ENCODE peak calls at places on chromosomes 5 and 9, in eight cellular contexts. C, G, B, A, R, F, U and Q are unnamed samples.

GRCh38 chr9:75866273-75866871 is 24.1 kb upstream of the PCSK5 start:
- DNase-seq in F (no peak), R (no peak), G (no peak), B (peak; percentile 24), A (no peak), C (peak; percentile 41), U (peak; percentile 2), Q (no peak)

GRCh38 chr5:66891184-66891925 is 295.2 kb downstream of the MAST4 start:
- DNase-seq in B (no peak), C (no peak), F (no peak), U (no peak), G (no peak), A (peak; percentile 58), R (no peak), Q (no peak)

GRCh38 chr9:15299374-15299939 is 7.6 kb downstream of the TTC39B start:
- DNase-seq in C (peak; percentile 70), G (peak; percentile 43), A (no peak), R (peak; percentile 28), F (peak; percentile 55), B (no peak), U (no peak), Q (no peak)

GRCh38 chr9:73020877-73021276 is 68.0 kb upstream of the ALDH1A1 start:
- DNase-seq in B (no peak), F (no peak), G (no peak), U (no peak), A (no peak), C (no peak), R (no peak), Q (no peak)

GRCh38 chr9:128159073-128159783 is 837 bp upstream of the BBLN start:
- DNase-seq in R (no peak), A (no peak), U (peak; percentile 49), G (peak; percentile 61), F (peak; percentile 9), B (no peak), C (peak; percentile 18), Q (no peak)

GRCh38 chr5:31445041-31445600 is 86.8 kb downstream of the DROSHA start:
- DNase-seq in U (no peak), B (no peak), F (no peak), C (no peak), R (no peak), A (no peak), G (no peak), Q (no peak)

GRCh38 chr9:127903557-127904475 is 4.4 kb upstream of the ST6GALNAC6 start:
- DNase-seq in F (peak; percentile 87), C (peak; percentile 69), B (no peak), A (peak; percentile 95), U (no peak), G (peak; percentile 61), R (peak; percentile 31), Q (no peak)

GRCh38 chr5:1036504-1037122 is 28.0 kb downstream of the NKD2 start:
- DNase-seq in U (no peak), C (no peak), B (no peak), G (no peak), F (no peak), A (no peak), R (no peak), Q (no peak)

GRCh38 chr9:125399666-125400065 is 138.0 kb downstream of the GAPVD1 start:
- DNase-seq in F (no peak), B (no peak), R (no peak), C (no peak), A (no peak), U (no peak), G (no peak), Q (no peak)

GRCh38 chr5:2272039-2272438 is 389.3 kb upstream of the IRX4 start:
- DNase-seq in R (no peak), U (no peak), C (no peak), A (no peak), G (no peak), B (no peak), F (no peak), Q (no peak)

GRCh38 chr9:14661421-14662059 is 31.7 kb downstream of the ZDHHC21 start:
- DNase-seq in A (no peak), F (no peak), G (no peak), R (no peak), U (no peak), B (peak; percentile 33), C (no peak), Q (no peak)

GRCh38 chr5:124920909-124921666 is 174.6 kb upstream of the ZNF608 start:
- DNase-seq in C (no peak), B (no peak), G (no peak), R (no peak), A (no peak), F (no peak), U (no peak), Q (no peak)

GRCh38 chr9:114417511-114417910 is 29.7 kb upstream of the AKNA start:
- DNase-seq in R (no peak), U (no peak), A (no peak), F (no peak), C (no peak), G (no peak), B (peak; percentile 68), Q (no peak)

GRCh38 chr5:134249469-134250379 is 23.9 kb upstream of the PPP2CA start:
- DNase-seq in U (no peak), C (no peak), B (peak; percentile 17), F (no peak), A (no peak), R (no peak), G (no peak), Q (no peak)

GRCh38 chr5:10563132-10563939 is 534 bp upstream of the ANKRD33B start:
- DNase-seq in R (no peak), U (no peak), G (peak; percentile 60), C (peak; percentile 15), A (peak; percentile 39), B (peak; percentile 25), F (peak; percentile 52), Q (no peak)

GRCh38 chr5:9365501-9365900 is 180.4 kb downstream of the SEMA5A start:
- DNase-seq in C (no peak), A (no peak), U (peak; percentile 44), R (no peak), G (no peak), F (no peak), B (no peak), Q (no peak)

GRCh38 chr5:78751872-78752271 is 103.3 kb upstream of the LHFPL2 start:
- DNase-seq in B (peak; percentile 61), C (no peak), U (no peak), R (no peak), F (no peak), G (no peak), A (no peak), Q (no peak)

GRCh38 chr5:170945275-170945674 is 83.5 kb downstream of the RANBP17 start:
- DNase-seq in B (no peak), C (no peak), F (no peak), A (no peak), U (no peak), R (no peak), G (no peak), Q (no peak)

GRCh38 chr9:99489043-99489378 is 266.9 kb downstream of the SEC61B start:
- DNase-seq in G (no peak), R (no peak), F (no peak), C (no peak), B (peak; percentile 65), A (no peak), U (no peak), Q (no peak)

GRCh38 chr9:20526500-20527319 is 95.6 kb downstream of the MLLT3 start:
- DNase-seq in R (no peak), U (no peak), B (peak; percentile 73), G (no peak), A (no peak), F (no peak), C (no peak), Q (no peak)

GRCh38 chr5:4882186-4882585 is 257.9 kb upstream of the ADAMTS16 start:
- DNase-seq in F (no peak), G (no peak), B (no peak), A (no peak), C (no peak), U (no peak), R (no peak), Q (no peak)

GRCh38 chr5:23314827-23315226 is 192.6 kb upstream of the PRDM9 start:
- DNase-seq in B (peak; percentile 90), F (no peak), U (no peak), R (no peak), A (no peak), C (no peak), G (no peak), Q (no peak)

GRCh38 chr9:137881591-137882505 is 4.3 kb downstream of the CACNA1B start:
- DNase-seq in U (no peak), G (no peak), B (no peak), C (no peak), A (no peak), F (no peak), R (no peak), Q (no peak)

GRCh38 chr5:179786861-179787260 is 6.9 kb upstream of the LTC4S start:
- DNase-seq in U (no peak), A (no peak), G (no peak), C (no peak), R (no peak), F (no peak), B (no peak), Q (no peak)

GRCh38 chr9:112552229-112553050 is 65.8 kb downstream of the KIAA1958 start:
- DNase-seq in G (no peak), A (no peak), B (no peak), F (no peak), C (no peak), U (no peak), R (no peak), Q (no peak)

GRCh38 chr5:54390015-54390414 is 65.5 kb upstream of the HSPB3 start:
- DNase-seq in A (peak; percentile 59), F (no peak), B (peak; percentile 80), U (peak; percentile 87), R (no peak), G (no peak), C (no peak), Q (no peak)

GRCh38 chr9:130860458-130861316 is 25.6 kb downstream of the ABL1 start:
- DNase-seq in U (no peak), B (peak; percentile 94), R (no peak), F (no peak), G (no peak), C (no peak), A (peak; percentile 73), Q (peak; percentile 30)

GRCh38 chr9:89648247-89649000 is 43.6 kb downstream of the GADD45G start:
- DNase-seq in B (no peak), C (no peak), A (no peak), R (no peak), G (no peak), F (no peak), U (no peak), Q (no peak)

GRCh38 chr9:27003406-27004147 is 1.9 kb downstream of the LRRC19 start:
- DNase-seq in B (no peak), A (no peak), F (no peak), R (no peak), U (no peak), C (no peak), G (no peak), Q (no peak)